ENCODE peak calls at places on chromosomes 5 and 9, in ten cellular contexts. D is stimulated activated CD8-positive, alpha-beta memory T cell treated with anti-CD3 and anti-CD28 coated beads, Interleukin-2, amount 100 ng/mL, for 48 hours; T is endothelial cell; V is left cardiac atrium; R is MCF 10A; A is HFFc6; E is CD8-positive, alpha-beta T cell; Y is body of pancreas; S is endothelial cell of umbilical vein; J is progenitor cell of endocrine pancreas. Z is an unnamed sample.

GRCh38 chr5:16788957-16789356 is 147.1 kb downstream of the MYO10 start:
- DNase-seq in J (no peak), D (no peak), E (no peak), Y (no peak), A (no peak), R (no peak), T (no peak), S (no peak), V (no peak), Z (no peak)

GRCh38 chr5:17235736-17236330 is 18.4 kb downstream of the BASP1 start:
- DNase-seq in R (no peak), V (no peak), A (peak; percentile 62), E (no peak), D (no peak), J (no peak), Y (no peak), S (no peak), T (no peak), Z (no peak)

GRCh38 chr5:59766394-59766793 is 127.1 kb downstream of the PDE4D start:
- DNase-seq in D (no peak), S (peak; percentile 79), T (no peak), V (no peak), J (no peak), Y (peak; percentile 29), E (no peak), R (peak; percentile 76), A (no peak), Z (no peak)

GRCh38 chr9:126051446-126052130 is 275.0 kb upstream of the MVB12B start:
- DNase-seq in R (no peak), V (peak; percentile 8), S (no peak), D (no peak), Y (no peak), J (no peak), T (no peak), E (no peak), A (no peak), Z (no peak)

GRCh38 chr9:115614931-115615401 is 497.0 kb upstream of the TNC start:
- DNase-seq in E (no peak), D (no peak), V (no peak), R (no peak), A (peak; percentile 27), S (no peak), J (no peak), Y (no peak), T (no peak), Z (no peak)

GRCh38 chr5:154191467-154192261 is 1.1 kb downstream of the GALNT10 start:
- DNase-seq in D (no peak), V (no peak), R (no peak), Y (no peak), S (peak; percentile 43), T (no peak), A (peak; percentile 60), E (peak; percentile 33), J (no peak), Z (no peak)

GRCh38 chr5:147393866-147394265 is 116.0 kb downstream of the DPYSL3 start:
- DNase-seq in A (no peak), V (no peak), D (no peak), S (no peak), T (peak; percentile 37), Y (peak; percentile 18), J (no peak), R (no peak), E (no peak), Z (no peak)

GRCh38 chr5:42268630-42269029 is 154.6 kb upstream of the GHR start:
- DNase-seq in A (no peak), D (no peak), J (no peak), S (no peak), T (no peak), Y (no peak), E (no peak), V (no peak), R (peak; percentile 16), Z (no peak)

GRCh38 chr9:137358126-137358525 is 56.1 kb upstream of the NRARP start:
- DNase-seq in R (no peak), T (no peak), Y (no peak), J (no peak), D (no peak), E (no peak), V (no peak), S (no peak), A (no peak), Z (no peak)

GRCh38 chr5:170623576-170624181 is 119.9 kb downstream of the KCNIP1 start:
- DNase-seq in A (peak; percentile 17), Y (no peak), V (peak; percentile 38), R (peak; percentile 78), J (peak; percentile 39), T (peak; percentile 72), E (no peak), D (peak; percentile 22), S (peak; percentile 61), Z (peak; percentile 18)

GRCh38 chr9:136010615-136011341 is 49.6 kb upstream of the UBAC1 start:
- DNase-seq in S (peak; percentile 73), A (no peak), J (no peak), D (no peak), Y (no peak), R (no peak), V (peak; percentile 69), E (no peak), T (peak; percentile 72), Z (no peak)

GRCh38 chr9:116318463-116319271 is 165.1 kb downstream of the PAPPA start:
- DNase-seq in D (no peak), E (no peak), T (no peak), S (no peak), J (no peak), V (peak; percentile 57), Y (no peak), A (no peak), R (no peak), Z (no peak)

GRCh38 chr9:137720571-137721110 is 101.8 kb downstream of the EHMT1 start:
- DNase-seq in V (no peak), J (no peak), D (no peak), R (peak; percentile 30), E (no peak), T (no peak), S (no peak), A (no peak), Y (no peak), Z (no peak)

GRCh38 chr5:133119233-133119711 is 67.5 kb downstream of the HSPA4 start:
- DNase-seq in E (no peak), D (no peak), T (no peak), V (no peak), S (no peak), J (no peak), Y (no peak), A (no peak), R (no peak), Z (no peak)

GRCh38 chr5:56481147-56481997 is 248.2 kb upstream of the ANKRD55 start:
- DNase-seq in D (no peak), J (no peak), S (peak; percentile 53), A (no peak), V (peak; percentile 66), Y (peak; percentile 42), E (peak; percentile 39), T (peak; percentile 52), R (peak; percentile 14), Z (peak; percentile 37)

GRCh38 chr5:60948738-60949137 is 3.7 kb downstream of the NDUFAF2 start:
- DNase-seq in S (no peak), Y (no peak), J (no peak), R (no peak), V (no peak), T (no peak), A (no peak), D (no peak), E (no peak), Z (no peak)

GRCh38 chr5:96493189-96493790 is 60.2 kb upstream of the PCSK1 start:
- DNase-seq in R (peak; percentile 29), D (no peak), T (no peak), E (no peak), Y (no peak), A (no peak), S (no peak), J (no peak), V (no peak), Z (no peak)

GRCh38 chr9:7549261-7549660 is 250.3 kb downstream of the DMAC1 start:
- DNase-seq in D (no peak), Y (no peak), T (peak; percentile 24), S (no peak), R (no peak), V (no peak), J (no peak), A (no peak), E (no peak), Z (no peak)

GRCh38 chr5:153043876-153044275 is 446.6 kb upstream of the GRIA1 start:
- DNase-seq in E (no peak), V (no peak), D (no peak), J (no peak), A (no peak), R (no peak), Y (no peak), T (no peak), S (no peak), Z (no peak)

Z was measured in GM06990.